ENCODE peak calls at places on chromosomes 12 and 14, in four cellular contexts. One of them, this sample, is unnamed.

GRCh38 chr12:123941485-123942276 is 30.9 kb downstream of the CCDC92 start:
- DNase-seq in tibial nerve: no peak
- DNase-seq in HFF-Myc: no peak
- DNase-seq in PC-3: no peak
- DNase-seq in this sample: no peak

GRCh38 chr14:69500096-69500495 is 15.6 kb downstream of the PLEKHD1 start:
- DNase-seq in HFF-Myc: no peak
- DNase-seq in PC-3: no peak
- DNase-seq in tibial nerve: no peak
- DNase-seq in this sample: no peak

GRCh38 chr12:113479578-113480335 is 8.1 kb upstream of the LHX5 start:
- DNase-seq in tibial nerve: peak
- DNase-seq in PC-3: no peak
- DNase-seq in HFF-Myc: no peak
- DNase-seq in this sample: no peak

GRCh38 chr14:37900582-37900981 is 305.2 kb downstream of the TTC6 start:
- DNase-seq in PC-3: no peak
- DNase-seq in tibial nerve: no peak
- DNase-seq in HFF-Myc: no peak
- DNase-seq in this sample: no peak

GRCh38 chr12:93766802-93767523 is 89.8 kb downstream of the CRADD start:
- DNase-seq in PC-3: peak
- DNase-seq in tibial nerve: peak
- DNase-seq in HFF-Myc: peak
- DNase-seq in this sample: no peak

GRCh38 chr14:64191756-64192155 is 102.4 kb downstream of the ESR2 start:
- DNase-seq in PC-3: peak
- DNase-seq in tibial nerve: no peak
- DNase-seq in HFF-Myc: peak
- DNase-seq in this sample: no peak

GRCh38 chr12:44500423-44500822 is 375.7 kb downstream of the NELL2 start:
- DNase-seq in HFF-Myc: no peak
- DNase-seq in PC-3: no peak
- DNase-seq in tibial nerve: no peak
- DNase-seq in this sample: no peak

GRCh38 chr14:49240383-49240782 is 345.8 kb downstream of the RPS29 start:
- DNase-seq in PC-3: peak
- DNase-seq in tibial nerve: no peak
- DNase-seq in HFF-Myc: no peak
- DNase-seq in this sample: no peak

GRCh38 chr14:96126339-96126770 is 78.3 kb upstream of the BDKRB2 start:
- DNase-seq in tibial nerve: no peak
- DNase-seq in PC-3: no peak
- DNase-seq in HFF-Myc: no peak
- DNase-seq in this sample: no peak

GRCh38 chr14:22890416-22890815 is 7.4 kb downstream of the REM2 start:
- DNase-seq in HFF-Myc: no peak
- DNase-seq in PC-3: no peak
- DNase-seq in tibial nerve: no peak
- DNase-seq in this sample: no peak

GRCh38 chr12:262817-263216 is at the start of gene SLC6A13:
- DNase-seq in PC-3: no peak
- DNase-seq in tibial nerve: no peak
- DNase-seq in HFF-Myc: no peak
- DNase-seq in this sample: no peak

GRCh38 chr12:124123432-124124015 is 150.5 kb downstream of the ZNF664 start:
- DNase-seq in PC-3: no peak
- DNase-seq in tibial nerve: no peak
- DNase-seq in HFF-Myc: no peak
- DNase-seq in this sample: no peak

GRCh38 chr14:92459479-92460421 is 53.8 kb upstream of the RIN3 start:
- DNase-seq in tibial nerve: no peak
- DNase-seq in HFF-Myc: no peak
- DNase-seq in PC-3: no peak
- DNase-seq in this sample: no peak

GRCh38 chr12:133026996-133027395 is 10.3 kb upstream of the ZNF84 start:
- DNase-seq in PC-3: no peak
- DNase-seq in tibial nerve: no peak
- DNase-seq in HFF-Myc: no peak
- DNase-seq in this sample: no peak

GRCh38 chr12:41531147-41531829 is 343.2 kb downstream of the PDZRN4 start:
- DNase-seq in tibial nerve: peak
- DNase-seq in PC-3: no peak
- DNase-seq in HFF-Myc: no peak
- DNase-seq in this sample: no peak

GRCh38 chr14:35964736-35965135 is 138.6 kb downstream of the BRMS1L start:
- DNase-seq in PC-3: no peak
- DNase-seq in tibial nerve: no peak
- DNase-seq in HFF-Myc: no peak
- DNase-seq in this sample: no peak

GRCh38 chr12:132415456-132416120 is 74.4 kb upstream of the FBRSL1 start:
- DNase-seq in HFF-Myc: no peak
- DNase-seq in PC-3: no peak
- DNase-seq in tibial nerve: no peak
- DNase-seq in this sample: no peak

GRCh38 chr12:107477946-107478610 is 207.5 kb upstream of the PWP1 start:
- DNase-seq in HFF-Myc: no peak
- DNase-seq in PC-3: peak
- DNase-seq in tibial nerve: no peak
- DNase-seq in this sample: no peak

GRCh38 chr12:122182887-122183587 is at the start of gene LRRC43:
- DNase-seq in HFF-Myc: no peak
- DNase-seq in tibial nerve: no peak
- DNase-seq in PC-3: no peak
- DNase-seq in this sample: peak

GRCh38 chr12:10615532-10615931 is 2.1 kb upstream of the MAGOHB start:
- DNase-seq in HFF-Myc: no peak
- DNase-seq in tibial nerve: no peak
- DNase-seq in PC-3: peak
- DNase-seq in this sample: no peak

GRCh38 chr14:88437659-88438058 is 52.2 kb downstream of the SPATA7 start:
- DNase-seq in HFF-Myc: no peak
- DNase-seq in PC-3: peak
- DNase-seq in tibial nerve: no peak
- DNase-seq in this sample: no peak

GRCh38 chr14:101250948-101251811 is 310.1 kb upstream of the DIO3 start:
- DNase-seq in HFF-Myc: no peak
- DNase-seq in tibial nerve: no peak
- DNase-seq in PC-3: no peak
- DNase-seq in this sample: no peak

GRCh38 chr12:3973269-3973884 is 100.2 kb upstream of the PARP11 start:
- DNase-seq in tibial nerve: no peak
- DNase-seq in PC-3: no peak
- DNase-seq in HFF-Myc: no peak
- DNase-seq in this sample: no peak

GRCh38 chr14:85533821-85534271 is 3.9 kb downstream of the FLRT2 start:
- DNase-seq in HFF-Myc: no peak
- DNase-seq in tibial nerve: no peak
- DNase-seq in PC-3: no peak
- DNase-seq in this sample: no peak

GRCh38 chr14:95519699-95520098 is 3.2 kb upstream of the SYNE3 start:
- DNase-seq in PC-3: peak
- DNase-seq in HFF-Myc: peak
- DNase-seq in tibial nerve: peak
- DNase-seq in this sample: no peak

DNA sequence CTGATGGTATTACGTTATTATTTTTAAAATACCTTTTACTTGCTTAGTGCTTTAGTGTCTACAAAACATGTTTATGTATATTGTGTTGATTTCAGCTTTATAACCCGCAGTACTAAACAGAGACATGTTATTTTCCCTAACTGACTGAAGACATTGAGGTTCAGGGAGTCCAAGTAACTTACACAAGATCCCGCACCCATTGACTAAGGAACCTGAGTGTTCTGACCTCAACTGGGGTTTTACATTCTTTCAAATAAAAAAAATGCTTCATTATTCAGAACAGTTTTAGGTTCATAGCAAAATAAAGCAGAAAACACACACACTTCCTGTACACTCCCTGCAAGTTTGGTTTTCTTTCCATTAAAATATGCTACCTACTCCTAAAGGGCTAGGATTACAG is 60.4 kb upstream of the METAP2 start:
- DNase-seq in tibial nerve: no peak
- DNase-seq in HFF-Myc: no peak
- DNase-seq in PC-3: no peak
- DNase-seq in this sample: no peak
- TF ChIP-seq CTCF in tibial nerve: no peak
- TF ChIP-seq CTCF in HFF-Myc: no peak
- TF ChIP-seq CTCF in PC-3: no peak
- TF ChIP-seq CTCF in this sample: no peak

GRCh38 chr14:55158412-55158811 is 29.4 kb downstream of the LGALS3 start:
- DNase-seq in tibial nerve: no peak
- DNase-seq in HFF-Myc: no peak
- DNase-seq in PC-3: no peak
- DNase-seq in this sample: no peak

GRCh38 chr14:55157080-55157479 is 28.0 kb downstream of the LGALS3 start:
- DNase-seq in tibial nerve: no peak
- DNase-seq in HFF-Myc: no peak
- DNase-seq in PC-3: no peak
- DNase-seq in this sample: no peak

GRCh38 chr14:55160989-55161388 is 30.4 kb downstream of the DLGAP5 start:
- DNase-seq in tibial nerve: no peak
- DNase-seq in HFF-Myc: peak
- DNase-seq in PC-3: peak
- DNase-seq in this sample: no peak
- TF ChIP-seq CTCF in tibial nerve: peak
- TF ChIP-seq CTCF in HFF-Myc: peak
- TF ChIP-seq CTCF in PC-3: peak
- TF ChIP-seq CTCF in this sample: peak

GRCh38 chr12:2691001-2691339 is 103.8 kb upstream of the FKBP4 start:
- DNase-seq in HFF-Myc: no peak
- DNase-seq in PC-3: no peak
- DNase-seq in tibial nerve: no peak
- DNase-seq in this sample: no peak
- TF ChIP-seq CTCF in HFF-Myc: peak
- TF ChIP-seq CTCF in PC-3: no peak
- TF ChIP-seq CTCF in tibial nerve: no peak
- TF ChIP-seq CTCF in this sample: no peak

GRCh38 chr12:130583800-130584199 is 132.3 kb downstream of the RIMBP2 start:
- DNase-seq in HFF-Myc: no peak
- DNase-seq in tibial nerve: no peak
- DNase-seq in PC-3: no peak
- DNase-seq in this sample: no peak

GRCh38 chr12:130579231-130579630 is 136.9 kb downstream of the RIMBP2 start:
- DNase-seq in HFF-Myc: no peak
- DNase-seq in tibial nerve: no peak
- DNase-seq in PC-3: no peak
- DNase-seq in this sample: no peak

GRCh38 chr12:130581782-130582181 is 134.3 kb downstream of the RIMBP2 start:
- DNase-seq in tibial nerve: no peak
- DNase-seq in HFF-Myc: no peak
- DNase-seq in PC-3: no peak
- DNase-seq in this sample: no peak

GRCh38 chr12:130582286-130582685 is 133.8 kb downstream of the RIMBP2 start:
- DNase-seq in HFF-Myc: no peak
- DNase-seq in tibial nerve: no peak
- DNase-seq in PC-3: no peak
- DNase-seq in this sample: no peak

DNA sequence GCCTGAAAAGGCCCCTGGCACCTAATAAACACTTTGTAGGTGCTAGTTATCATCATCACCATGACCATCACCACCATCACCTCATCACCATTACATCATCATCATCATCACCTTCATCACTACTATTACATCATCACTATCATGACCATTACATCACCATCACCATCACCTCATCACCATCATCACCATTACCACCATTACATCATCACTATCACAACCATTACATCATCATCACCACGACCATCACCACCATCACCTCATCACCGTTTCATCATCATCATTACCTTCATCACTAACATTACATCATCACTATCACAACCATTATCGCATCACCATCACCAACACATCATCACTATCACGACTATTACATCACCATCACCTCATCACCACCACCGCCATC is 132.8 kb downstream of the RIMBP2 start:
- DNase-seq in PC-3: no peak
- DNase-seq in HFF-Myc: no peak
- DNase-seq in tibial nerve: no peak
- DNase-seq in this sample: no peak
- TF ChIP-seq CTCF in PC-3: no peak
- TF ChIP-seq CTCF in HFF-Myc: no peak
- TF ChIP-seq CTCF in tibial nerve: no peak
- TF ChIP-seq CTCF in this sample: no peak

DNA sequence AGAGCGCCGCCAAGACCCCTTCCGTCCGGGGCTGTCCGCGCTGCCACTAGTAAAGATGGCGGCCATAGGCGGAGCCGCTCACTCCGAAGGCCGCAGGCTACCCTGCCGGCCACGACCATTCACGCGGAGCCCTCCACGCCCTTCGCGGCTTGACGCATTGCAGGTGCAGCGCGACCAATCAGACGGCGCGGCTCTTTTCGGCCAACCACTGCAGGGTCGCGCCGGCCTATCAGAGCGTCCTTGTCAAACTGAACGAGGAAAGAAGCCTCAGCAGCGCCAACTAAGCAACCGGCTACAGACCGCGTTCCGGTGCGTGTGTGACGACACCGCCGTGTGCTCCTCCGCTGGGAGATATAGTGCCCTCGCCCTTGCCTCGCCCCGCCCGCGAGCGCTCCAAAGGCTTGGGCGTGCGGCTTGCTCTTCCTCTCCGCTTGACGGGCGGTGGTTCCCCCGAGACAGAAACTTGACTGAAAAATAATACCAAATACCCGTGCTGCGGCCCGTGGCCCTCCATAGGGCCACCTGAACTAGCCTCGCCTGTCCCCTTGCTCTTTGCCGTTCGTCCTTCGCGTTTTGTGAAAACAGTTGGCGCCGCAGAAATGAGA is 13.6 kb upstream of the CALM1 start:
- DNase-seq in PC-3: peak
- DNase-seq in tibial nerve: peak
- DNase-seq in HFF-Myc: peak
- DNase-seq in this sample: peak
- TF ChIP-seq CTCF in PC-3: peak
- TF ChIP-seq CTCF in tibial nerve: no peak
- TF ChIP-seq CTCF in HFF-Myc: no peak
- TF ChIP-seq CTCF in this sample: no peak

DNA sequence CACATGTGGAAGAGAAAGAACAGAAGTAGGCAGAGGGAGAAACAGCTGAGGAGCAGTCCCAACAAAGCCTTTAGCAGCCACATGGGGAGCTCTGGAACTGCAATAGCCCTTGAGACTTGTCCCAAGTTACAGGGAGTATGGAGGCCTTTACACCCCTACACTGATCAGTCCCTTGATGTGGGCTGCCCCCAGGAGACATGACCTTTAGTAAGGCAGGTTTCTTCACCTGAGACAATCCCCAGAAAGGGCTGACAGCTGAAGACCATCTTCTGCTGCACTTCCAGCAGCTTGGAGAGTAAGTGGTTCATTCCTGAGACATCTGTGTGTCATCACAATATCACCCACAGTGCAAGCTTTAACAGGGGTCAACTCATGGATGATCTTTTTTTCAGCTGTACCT is 8.6 kb upstream of the SNAPC1 start:
- DNase-seq in HFF-Myc: no peak
- DNase-seq in tibial nerve: no peak
- DNase-seq in PC-3: no peak
- DNase-seq in this sample: no peak
- TF ChIP-seq CTCF in HFF-Myc: no peak
- TF ChIP-seq CTCF in tibial nerve: no peak
- TF ChIP-seq CTCF in PC-3: peak
- TF ChIP-seq CTCF in this sample: no peak

GRCh38 chr12:104722541-104723534 is 235.3 kb downstream of the SLC41A2 start:
- DNase-seq in tibial nerve: no peak
- DNase-seq in PC-3: no peak
- DNase-seq in HFF-Myc: no peak
- DNase-seq in this sample: no peak
- TF ChIP-seq CTCF in tibial nerve: no peak
- TF ChIP-seq CTCF in PC-3: no peak
- TF ChIP-seq CTCF in HFF-Myc: no peak
- TF ChIP-seq CTCF in this sample: no peak